ENCODE peak calls at places on chromosome 12, in four cellular contexts. G is effector memory CD4-positive, alpha-beta T cell; F is tibial artery; Z is lower lobe of right lung. T is an unnamed sample. For H3K27me3 and H3K4me1, the result is how much of the 10 kb centered on the place peaks cover.

GRCh38 chr12:25889185-25889584 is 69.3 kb upstream of the RASSF8 start:
- DNase-seq in Z (no peak), G (no peak), F (no peak), T (no peak)

GRCh38 chr12:12327802-12328201 is 22.2 kb downstream of the MANSC1 start:
- DNase-seq in G (no peak), F (no peak), Z (no peak), T (peak)

GRCh38 chr12:90079811-90080210 is 371.2 kb upstream of the ATP2B1 start:
- DNase-seq in F (no peak), Z (no peak), G (no peak), T (no peak)

GRCh38 chr12:47068539-47068938 is 10.9 kb upstream of the PCED1B start:
- DNase-seq in Z (no peak), F (no peak), G (no peak), T (no peak)

GRCh38 chr12:65891987-65892481 is 67.8 kb downstream of the HMGA2 start:
- DNase-seq in Z (no peak), F (peak), G (no peak), T (no peak)

GRCh38 chr12:99768758-99769157 is 121.2 kb downstream of the GARIN6 start:
- DNase-seq in Z (no peak), G (no peak), F (no peak), T (no peak)

GRCh38 chr12:76422878-76423438 is 74.7 kb upstream of the BBS10 start:
- DNase-seq in G (no peak), Z (no peak), F (no peak), T (no peak)

GRCh38 chr12:132596016-132596415 is 14.4 kb downstream of the LRCOL1 start:
- DNase-seq in F (no peak), Z (no peak), G (no peak), T (no peak)

GRCh38 chr12:3803865-3804472 is 51.1 kb upstream of the CRACR2A start:
- DNase-seq in G (peak), F (peak), Z (peak), T (peak)

GRCh38 chr12:56257491-56258067 is 605 bp downstream of the ANKRD52 start:
- DNase-seq in G (no peak), F (no peak), Z (no peak), T (no peak)

GRCh38 chr12:95808146-95808545 is 17.6 kb upstream of the NTN4 start:
- DNase-seq in Z (no peak), G (no peak), F (no peak), T (no peak)

GRCh38 chr12:95803817-95804216 is 13.3 kb upstream of the NTN4 start:
- DNase-seq in Z (no peak), G (no peak), F (no peak), T (no peak)

GRCh38 chr12:95804296-95804695 is 13.7 kb upstream of the NTN4 start:
- DNase-seq in Z (no peak), F (no peak), G (no peak), T (no peak)

GRCh38 chr12:95805864-95806669 is 15.5 kb upstream of the NTN4 start:
- DNase-seq in F (peak), Z (no peak), G (peak), T (no peak)

GRCh38 chr12:95802482-95803264 is 12.1 kb upstream of the NTN4 start:
- DNase-seq in Z (no peak), F (no peak), G (no peak), T (no peak)
- H3K27me3 ChIP-seq in Z (under half), F (under half), G (under half), T (under half)

DNA sequence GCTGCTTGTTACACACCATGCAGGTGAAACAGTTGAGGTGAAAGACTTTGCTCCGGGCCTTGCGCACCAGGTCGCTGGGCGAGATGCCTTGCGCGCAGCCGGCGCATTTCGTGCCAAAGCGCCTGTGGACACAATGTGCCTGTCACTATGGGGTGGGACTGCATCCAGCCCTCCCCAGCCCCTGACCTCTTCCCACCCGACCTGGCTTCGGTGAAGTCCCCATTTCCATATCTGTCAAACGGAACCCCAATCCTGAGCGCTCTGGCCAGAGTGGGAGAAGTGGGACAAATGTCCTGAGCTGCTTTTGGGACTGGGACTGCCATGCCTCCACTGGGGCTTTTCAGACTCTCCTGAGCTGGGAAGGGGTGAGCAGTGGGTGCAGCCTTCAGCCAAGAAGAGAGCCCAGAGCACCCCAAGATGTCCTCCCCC is 2.4 kb downstream of the LHX5 start:
- DNase-seq in F (no peak), G (no peak), Z (no peak), T (no peak)
- H3K4me1 ChIP-seq in F (under half), G (under half), Z (under half), T (under half)

GRCh38 chr12:114682920-114683708 is 861 bp downstream of the TBX3 start:
- DNase-seq in F (no peak), Z (no peak), G (no peak), T (no peak)
- H3K27me3 ChIP-seq in F (under half), Z (half or more), G (under half), T (under half)

DNA sequence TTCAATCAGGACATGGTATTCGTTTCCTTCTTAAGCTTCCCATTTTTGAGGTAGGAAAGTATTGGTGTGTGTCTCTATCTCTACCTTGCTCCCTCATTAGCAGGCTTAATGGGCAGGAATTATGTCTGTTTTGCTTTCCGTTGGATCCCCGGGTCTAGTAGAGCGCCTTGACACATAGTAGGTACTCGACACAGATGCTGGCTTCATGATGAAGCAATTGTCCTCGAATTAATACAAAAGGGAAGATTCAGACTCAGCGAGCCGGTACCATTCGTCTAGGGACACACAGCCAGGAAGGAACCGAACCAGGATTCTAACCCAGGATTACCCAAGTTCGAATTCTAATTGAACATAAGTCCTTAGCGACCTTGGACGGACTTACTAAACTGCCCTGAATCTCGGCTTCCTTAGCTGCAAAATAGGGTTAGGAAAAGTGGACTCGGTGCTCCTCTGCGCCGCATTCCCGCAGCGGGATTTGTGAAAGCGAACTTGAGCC is 496 bp upstream of the ISCU start:
- DNase-seq in F (no peak), Z (no peak), G (no peak), T (no peak)
- H3K4me1 ChIP-seq in F (half or more), Z (half or more), G (under half), T (under half)

DNA sequence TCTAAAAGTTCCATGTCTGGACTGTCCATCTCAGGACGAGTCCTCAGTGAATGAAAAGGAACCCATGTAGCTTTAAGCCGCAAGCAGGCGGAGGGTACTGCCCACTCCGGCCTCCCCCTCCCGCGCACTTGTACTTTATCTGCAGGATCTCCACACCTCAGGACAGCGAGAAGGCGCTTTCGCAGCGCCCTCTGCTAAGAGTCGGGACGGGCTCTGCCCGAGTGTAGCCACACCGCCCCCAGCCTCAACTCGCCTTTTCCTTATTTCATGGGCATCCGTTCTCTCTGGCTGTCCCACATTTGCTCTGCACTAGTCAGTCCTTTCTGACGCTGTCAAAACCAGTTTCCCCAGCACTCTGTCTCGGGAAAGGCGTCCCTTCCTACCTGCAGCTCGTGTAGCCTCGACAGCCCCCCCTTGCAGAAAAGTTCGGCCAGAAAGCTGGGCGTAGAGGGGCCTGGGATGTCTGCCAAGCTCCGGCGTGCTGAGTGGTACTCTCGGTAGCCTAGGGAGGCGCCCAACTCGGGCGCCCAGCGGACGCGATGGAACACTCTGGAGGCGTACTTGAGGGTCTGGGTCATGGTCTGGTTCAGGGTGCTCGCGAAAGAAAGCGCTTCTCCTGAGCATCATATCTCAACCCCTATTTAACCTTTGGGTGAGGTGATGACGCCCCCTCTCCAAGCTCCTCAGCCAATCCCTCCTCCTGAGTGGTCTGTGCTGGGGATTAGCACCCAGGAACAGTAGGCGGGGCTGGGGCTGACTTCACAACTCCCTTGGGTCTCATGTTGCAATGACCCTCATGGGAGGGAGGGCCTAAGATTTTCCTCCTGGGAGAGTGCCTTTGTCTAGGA is at the start of gene CYP27B1:
- DNase-seq in G (no peak), F (no peak), Z (peak), T (no peak)
- H3K27me3 ChIP-seq in G (under half), F (under half), Z (under half), T (under half)

DNA sequence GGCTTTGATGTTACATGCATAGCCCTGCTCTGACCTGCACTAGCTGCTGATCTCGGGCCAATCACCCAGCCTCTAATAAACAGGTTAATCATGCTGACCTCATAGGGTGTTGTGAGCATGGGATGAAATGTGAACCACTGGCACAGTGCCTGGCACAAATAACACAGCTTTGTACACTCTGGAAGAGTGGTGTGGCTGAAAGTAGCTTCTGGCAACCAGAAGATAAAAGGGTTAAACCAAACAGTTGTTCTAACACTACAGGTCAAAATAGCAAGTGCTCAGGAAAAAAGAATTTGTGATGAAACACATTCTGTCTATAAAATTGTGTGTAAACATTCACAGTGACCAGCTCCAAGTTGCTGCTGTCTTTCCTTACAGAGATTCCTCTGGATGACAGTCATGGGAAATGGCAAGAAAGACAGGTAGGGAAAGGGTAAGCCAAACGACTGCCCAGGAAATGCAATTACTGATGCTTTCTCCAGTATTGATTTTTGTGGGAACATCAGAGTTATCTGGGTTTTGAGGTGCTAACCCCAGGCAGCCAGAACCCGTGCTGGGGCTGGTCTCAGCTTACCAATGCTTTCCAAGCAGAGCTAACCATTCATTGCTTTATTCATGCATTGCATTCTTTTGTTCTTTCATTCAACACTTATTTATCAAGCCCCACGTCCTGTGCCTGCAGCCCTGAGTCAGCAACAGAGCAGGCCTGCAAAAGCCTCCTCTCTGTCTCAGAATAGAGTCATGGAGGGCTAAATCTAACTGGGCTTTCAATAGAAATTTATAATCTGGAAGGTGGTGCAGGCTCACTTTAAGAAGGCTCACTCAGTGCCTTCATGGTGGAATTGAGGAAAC is 38.1 kb upstream of the CAPRIN2 start:
- DNase-seq in G (no peak), F (no peak), Z (no peak), T (no peak)
- H3K4me1 ChIP-seq in G (under half), F (under half), Z (under half), T (under half)

DNA sequence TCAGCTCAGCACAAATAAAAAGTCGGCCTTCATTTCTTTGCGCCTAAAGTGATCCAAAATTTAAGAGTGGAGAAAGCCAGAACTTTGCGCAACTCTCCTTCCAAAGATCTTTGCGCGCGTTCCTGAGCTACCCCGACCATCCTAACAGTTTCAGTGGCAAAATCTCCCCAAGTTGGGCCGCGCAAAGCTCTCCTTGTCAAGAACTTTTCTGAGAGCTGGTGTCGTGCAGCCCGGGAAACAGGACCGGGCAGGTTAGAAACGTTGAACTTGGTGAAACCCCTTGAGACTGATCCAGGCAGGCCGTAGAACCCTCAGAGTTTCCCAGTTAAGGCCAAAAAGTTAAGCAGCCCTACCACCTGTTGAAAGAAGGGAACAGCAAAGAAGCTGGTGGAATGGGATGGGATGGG is 984 bp downstream of the DBX2 start:
- DNase-seq in G (no peak), Z (no peak), F (no peak), T (no peak)
- H3K27me3 ChIP-seq in G (under half), Z (under half), F (under half), T (under half)

DNA sequence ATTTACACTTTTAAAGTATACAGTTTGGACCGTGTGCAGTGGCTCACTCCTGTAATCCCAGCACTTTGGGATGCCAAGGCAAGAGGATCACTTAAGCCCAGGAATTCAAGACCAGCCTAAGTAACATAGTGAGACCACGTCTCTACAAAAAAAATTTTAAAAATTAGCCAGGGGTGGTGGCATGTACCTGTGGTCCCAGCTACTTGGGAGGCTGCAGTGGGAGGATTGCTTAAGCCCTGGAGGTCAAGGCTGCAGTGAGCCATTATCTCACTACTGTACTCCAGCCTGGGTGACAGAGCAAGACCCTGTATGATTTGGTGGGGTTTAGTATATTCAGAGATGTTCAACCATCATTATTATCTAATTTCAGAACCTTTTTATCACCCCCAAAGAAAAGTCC is 4.7 kb downstream of the EIF4B start:
- DNase-seq in Z (no peak), F (no peak), G (no peak), T (no peak)
- H3K4me1 ChIP-seq in Z (under half), F (under half), G (under half), T (half or more)

GRCh38 chr12:52656616-52657015 is 4.6 kb upstream of the KRT2 start:
- DNase-seq in F (no peak), Z (no peak), G (no peak), T (no peak)
- H3K27me3 ChIP-seq in F (under half), Z (under half), G (under half), T (under half)

GRCh38 chr12:124668602-124669001 is 101.2 kb upstream of the NCOR2 start:
- DNase-seq in G (no peak), F (no peak), Z (no peak), T (no peak)
- H3K4me1 ChIP-seq in G (under half), F (under half), Z (under half), T (under half)

T was measured in CD8-positive, alpha-beta T cell.